ENCODE peak calls at places on chromosomes 4 and X, in ten cellular contexts. One of them, this sample, is unnamed.

GRCh38 chrX:72062890-72063289 is 68.8 kb downstream of the RTL5 start:
- DNase-seq in esophagus muscularis mucosa: no peak
- DNase-seq in WTC11: no peak
- DNase-seq in A673: no peak
- DNase-seq in kidney: no peak
- DNase-seq in neural crest cell: no peak
- DNase-seq in suprapubic skin: no peak
- DNase-seq in breast epithelium: no peak
- DNase-seq in left lung: no peak
- DNase-seq in GM10248: no peak
- DNase-seq in this sample: no peak

GRCh38 chr4:125390126-125390525 is 75.4 kb downstream of the FAT4 start:
- DNase-seq in suprapubic skin: no peak
- DNase-seq in kidney: no peak
- DNase-seq in breast epithelium: no peak
- DNase-seq in GM10248: no peak
- DNase-seq in WTC11: no peak
- DNase-seq in neural crest cell: no peak
- DNase-seq in esophagus muscularis mucosa: no peak
- DNase-seq in left lung: no peak
- DNase-seq in A673: no peak
- DNase-seq in this sample: no peak

GRCh38 chr4:86441175-86441960 is 81.5 kb upstream of the MAPK10 start:
- DNase-seq in GM10248: peak
- DNase-seq in suprapubic skin: no peak
- DNase-seq in neural crest cell: no peak
- DNase-seq in WTC11: no peak
- DNase-seq in breast epithelium: no peak
- DNase-seq in left lung: no peak
- DNase-seq in A673: no peak
- DNase-seq in esophagus muscularis mucosa: no peak
- DNase-seq in kidney: no peak
- DNase-seq in this sample: no peak

GRCh38 chr4:92988301-92988700 is 684.5 kb downstream of the GRID2 start:
- DNase-seq in WTC11: no peak
- DNase-seq in breast epithelium: no peak
- DNase-seq in GM10248: no peak
- DNase-seq in left lung: no peak
- DNase-seq in esophagus muscularis mucosa: no peak
- DNase-seq in A673: no peak
- DNase-seq in suprapubic skin: no peak
- DNase-seq in neural crest cell: no peak
- DNase-seq in kidney: no peak
- DNase-seq in this sample: no peak

GRCh38 chrX:153778684-153779101 is 2.1 kb upstream of the SRPK3 start:
- DNase-seq in neural crest cell: no peak
- DNase-seq in breast epithelium: no peak
- DNase-seq in WTC11: peak
- DNase-seq in GM10248: no peak
- DNase-seq in esophagus muscularis mucosa: no peak
- DNase-seq in A673: no peak
- DNase-seq in left lung: no peak
- DNase-seq in suprapubic skin: no peak
- DNase-seq in kidney: peak
- DNase-seq in this sample: peak

GRCh38 chr4:58301384-58301783 is 1191.2 kb upstream of the IGFBP7 start:
- DNase-seq in GM10248: no peak
- DNase-seq in suprapubic skin: no peak
- DNase-seq in left lung: no peak
- DNase-seq in WTC11: no peak
- DNase-seq in esophagus muscularis mucosa: no peak
- DNase-seq in kidney: no peak
- DNase-seq in neural crest cell: no peak
- DNase-seq in breast epithelium: no peak
- DNase-seq in A673: no peak
- DNase-seq in this sample: no peak

GRCh38 chr4:173243321-173243720 is 74.7 kb downstream of the GALNT7 start:
- DNase-seq in esophagus muscularis mucosa: no peak
- DNase-seq in neural crest cell: no peak
- DNase-seq in breast epithelium: no peak
- DNase-seq in GM10248: no peak
- DNase-seq in suprapubic skin: no peak
- DNase-seq in A673: peak
- DNase-seq in kidney: no peak
- DNase-seq in left lung: no peak
- DNase-seq in WTC11: no peak
- DNase-seq in this sample: no peak

GRCh38 chr4:147518846-147519767 is 38.2 kb downstream of the EDNRA start:
- DNase-seq in GM10248: peak
- DNase-seq in esophagus muscularis mucosa: no peak
- DNase-seq in breast epithelium: no peak
- DNase-seq in A673: peak
- DNase-seq in left lung: peak
- DNase-seq in suprapubic skin: no peak
- DNase-seq in WTC11: peak
- DNase-seq in kidney: no peak
- DNase-seq in neural crest cell: peak
- DNase-seq in this sample: no peak

GRCh38 chr4:81504685-81505598 is 33.2 kb upstream of the RASGEF1B start:
- DNase-seq in WTC11: no peak
- DNase-seq in suprapubic skin: peak
- DNase-seq in GM10248: no peak
- DNase-seq in breast epithelium: peak
- DNase-seq in A673: no peak
- DNase-seq in left lung: peak
- DNase-seq in neural crest cell: no peak
- DNase-seq in esophagus muscularis mucosa: peak
- DNase-seq in kidney: peak
- DNase-seq in this sample: peak

DNA sequence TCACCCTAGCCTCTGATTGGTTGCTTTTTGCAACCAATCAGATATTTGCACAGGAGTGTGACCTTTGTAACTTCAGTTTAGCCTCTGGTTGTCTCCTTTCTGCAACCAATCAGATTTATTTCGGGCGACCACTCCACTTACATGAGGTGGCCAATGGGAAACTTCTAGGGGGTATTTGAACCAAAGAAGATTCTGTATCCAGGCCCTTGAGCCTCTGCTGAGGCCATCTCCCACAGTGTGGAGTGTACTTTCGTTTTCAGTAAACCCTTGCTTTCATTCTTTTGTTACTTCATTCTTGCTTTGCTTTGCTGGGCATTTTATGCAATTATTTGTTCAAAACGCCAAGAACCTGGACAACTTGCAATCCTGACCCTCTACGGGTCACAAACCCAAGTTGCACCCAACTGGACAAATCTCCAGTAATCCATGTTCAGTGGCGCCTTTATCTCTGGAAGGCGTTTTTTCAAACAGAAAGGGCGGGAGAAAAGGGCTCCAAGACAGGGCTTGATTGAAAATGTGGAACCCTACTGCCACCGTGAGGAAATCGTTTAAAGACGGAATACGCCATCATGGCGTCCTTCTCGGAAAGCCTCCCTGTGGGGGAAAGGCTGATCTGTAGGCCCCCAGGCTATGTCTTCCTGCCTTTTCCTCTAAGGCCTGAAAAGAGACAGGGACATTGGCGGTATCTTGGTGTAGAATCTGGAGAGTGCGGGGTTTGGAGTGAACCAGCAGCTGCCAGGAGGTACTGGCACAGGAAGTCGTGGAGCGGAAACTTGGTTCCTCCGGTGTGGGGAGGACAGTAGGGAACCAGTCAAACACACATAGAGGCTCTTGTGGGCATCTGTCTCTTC is 184.6 kb downstream of the OR13H1 start:
- DNase-seq in A673: peak
- DNase-seq in WTC11: peak
- DNase-seq in GM10248: no peak
- DNase-seq in neural crest cell: no peak
- DNase-seq in left lung: peak
- DNase-seq in breast epithelium: peak
- DNase-seq in esophagus muscularis mucosa: no peak
- DNase-seq in kidney: no peak
- DNase-seq in suprapubic skin: no peak
- DNase-seq in this sample: no peak
- TF ChIP-seq CTCF in A673: peak
- TF ChIP-seq CTCF in WTC11: no peak
- TF ChIP-seq CTCF in GM10248: no peak
- TF ChIP-seq CTCF in neural crest cell: no peak
- TF ChIP-seq CTCF in left lung: peak
- TF ChIP-seq CTCF in breast epithelium: peak
- TF ChIP-seq CTCF in esophagus muscularis mucosa: peak
- TF ChIP-seq CTCF in kidney: no peak
- TF ChIP-seq CTCF in suprapubic skin: peak
- TF ChIP-seq CTCF in this sample: no peak

GRCh38 chr4:101885574-101885973 is 95.0 kb downstream of the BANK1 start:
- DNase-seq in WTC11: no peak
- DNase-seq in esophagus muscularis mucosa: no peak
- DNase-seq in GM10248: no peak
- DNase-seq in suprapubic skin: no peak
- DNase-seq in A673: no peak
- DNase-seq in neural crest cell: no peak
- DNase-seq in left lung: no peak
- DNase-seq in kidney: no peak
- DNase-seq in breast epithelium: no peak
- DNase-seq in this sample: no peak

GRCh38 chr4:101888472-101888871 is 97.9 kb downstream of the BANK1 start:
- DNase-seq in WTC11: no peak
- DNase-seq in GM10248: no peak
- DNase-seq in esophagus muscularis mucosa: no peak
- DNase-seq in suprapubic skin: no peak
- DNase-seq in neural crest cell: no peak
- DNase-seq in kidney: no peak
- DNase-seq in left lung: no peak
- DNase-seq in breast epithelium: no peak
- DNase-seq in A673: no peak
- DNase-seq in this sample: no peak
- TF ChIP-seq CTCF in WTC11: no peak
- TF ChIP-seq CTCF in GM10248: no peak
- TF ChIP-seq CTCF in esophagus muscularis mucosa: no peak
- TF ChIP-seq CTCF in suprapubic skin: no peak
- TF ChIP-seq CTCF in neural crest cell: no peak
- TF ChIP-seq CTCF in kidney: no peak
- TF ChIP-seq CTCF in left lung: no peak
- TF ChIP-seq CTCF in breast epithelium: no peak
- TF ChIP-seq CTCF in A673: no peak
- TF ChIP-seq CTCF in this sample: no peak

GRCh38 chrX:143615851-143616250 is 20.1 kb downstream of the SLITRK4 start:
- DNase-seq in GM10248: no peak
- DNase-seq in suprapubic skin: no peak
- DNase-seq in WTC11: no peak
- DNase-seq in A673: no peak
- DNase-seq in breast epithelium: no peak
- DNase-seq in kidney: no peak
- DNase-seq in esophagus muscularis mucosa: no peak
- DNase-seq in neural crest cell: no peak
- DNase-seq in left lung: no peak
- DNase-seq in this sample: no peak
- TF ChIP-seq CTCF in GM10248: no peak
- TF ChIP-seq CTCF in suprapubic skin: no peak
- TF ChIP-seq CTCF in WTC11: no peak
- TF ChIP-seq CTCF in A673: no peak
- TF ChIP-seq CTCF in breast epithelium: no peak
- TF ChIP-seq CTCF in kidney: no peak
- TF ChIP-seq CTCF in esophagus muscularis mucosa: no peak
- TF ChIP-seq CTCF in neural crest cell: no peak
- TF ChIP-seq CTCF in left lung: no peak
- TF ChIP-seq CTCF in this sample: no peak

GRCh38 chr4:23934223-23934622 is 44.4 kb upstream of the PPARGC1A start:
- DNase-seq in breast epithelium: no peak
- DNase-seq in WTC11: peak
- DNase-seq in suprapubic skin: no peak
- DNase-seq in GM10248: no peak
- DNase-seq in kidney: no peak
- DNase-seq in left lung: no peak
- DNase-seq in A673: no peak
- DNase-seq in esophagus muscularis mucosa: no peak
- DNase-seq in neural crest cell: no peak
- DNase-seq in this sample: no peak

GRCh38 chr4:23934915-23935314 is 45.1 kb upstream of the PPARGC1A start:
- DNase-seq in neural crest cell: no peak
- DNase-seq in suprapubic skin: peak
- DNase-seq in breast epithelium: peak
- DNase-seq in A673: no peak
- DNase-seq in left lung: peak
- DNase-seq in esophagus muscularis mucosa: no peak
- DNase-seq in GM10248: no peak
- DNase-seq in kidney: peak
- DNase-seq in WTC11: no peak
- DNase-seq in this sample: no peak

GRCh38 chr4:23932186-23932585 is 42.3 kb upstream of the PPARGC1A start:
- DNase-seq in suprapubic skin: no peak
- DNase-seq in A673: no peak
- DNase-seq in left lung: no peak
- DNase-seq in GM10248: no peak
- DNase-seq in neural crest cell: no peak
- DNase-seq in kidney: no peak
- DNase-seq in breast epithelium: no peak
- DNase-seq in esophagus muscularis mucosa: no peak
- DNase-seq in WTC11: no peak
- DNase-seq in this sample: no peak

GRCh38 chr4:23931489-23931830 is 41.6 kb upstream of the PPARGC1A start:
- DNase-seq in suprapubic skin: no peak
- DNase-seq in neural crest cell: no peak
- DNase-seq in kidney: no peak
- DNase-seq in A673: no peak
- DNase-seq in WTC11: no peak
- DNase-seq in esophagus muscularis mucosa: no peak
- DNase-seq in left lung: no peak
- DNase-seq in breast epithelium: no peak
- DNase-seq in GM10248: no peak
- DNase-seq in this sample: no peak

GRCh38 chr4:23932935-23933334 is 43.1 kb upstream of the PPARGC1A start:
- DNase-seq in neural crest cell: no peak
- DNase-seq in WTC11: peak
- DNase-seq in GM10248: no peak
- DNase-seq in kidney: no peak
- DNase-seq in breast epithelium: peak
- DNase-seq in A673: no peak
- DNase-seq in left lung: no peak
- DNase-seq in esophagus muscularis mucosa: no peak
- DNase-seq in suprapubic skin: no peak
- DNase-seq in this sample: no peak
- TF ChIP-seq CTCF in neural crest cell: peak
- TF ChIP-seq CTCF in WTC11: no peak
- TF ChIP-seq CTCF in GM10248: no peak
- TF ChIP-seq CTCF in kidney: no peak
- TF ChIP-seq CTCF in breast epithelium: no peak
- TF ChIP-seq CTCF in A673: no peak
- TF ChIP-seq CTCF in left lung: no peak
- TF ChIP-seq CTCF in esophagus muscularis mucosa: peak
- TF ChIP-seq CTCF in suprapubic skin: peak
- TF ChIP-seq CTCF in this sample: no peak